ENCODE peak calls at places on chromosomes 3 and 15, in nine cellular contexts. One of them, this sample, is unnamed.

GRCh38 chr3:45084361-45084760 is 58.3 kb downstream of the CLEC3B start:
- DNase-seq in fibroblast of mammary gland: no peak
- DNase-seq in A673: no peak
- DNase-seq in PC-9: no peak
- DNase-seq in left ventricle myocardium inferior: no peak
- DNase-seq in mammary epithelial cell: no peak
- DNase-seq in adrenal gland: no peak
- DNase-seq in HFF-Myc: no peak
- DNase-seq in RWPE2: no peak
- DNase-seq in this sample: no peak

GRCh38 chr3:18194431-18194830 is 230.7 kb downstream of the SATB1 start:
- DNase-seq in mammary epithelial cell: no peak
- DNase-seq in fibroblast of mammary gland: peak
- DNase-seq in RWPE2: no peak
- DNase-seq in PC-9: no peak
- DNase-seq in adrenal gland: no peak
- DNase-seq in left ventricle myocardium inferior: no peak
- DNase-seq in HFF-Myc: no peak
- DNase-seq in A673: peak
- DNase-seq in this sample: peak

GRCh38 chr3:111368061-111368460 is 173.9 kb upstream of the CD96 start:
- DNase-seq in A673: no peak
- DNase-seq in left ventricle myocardium inferior: no peak
- DNase-seq in adrenal gland: no peak
- DNase-seq in RWPE2: no peak
- DNase-seq in HFF-Myc: no peak
- DNase-seq in mammary epithelial cell: no peak
- DNase-seq in PC-9: no peak
- DNase-seq in fibroblast of mammary gland: no peak
- DNase-seq in this sample: no peak

GRCh38 chr15:83413054-83413719 is 34.0 kb upstream of the SH3GL3 start:
- DNase-seq in left ventricle myocardium inferior: no peak
- DNase-seq in PC-9: no peak
- DNase-seq in HFF-Myc: no peak
- DNase-seq in RWPE2: no peak
- DNase-seq in A673: no peak
- DNase-seq in mammary epithelial cell: no peak
- DNase-seq in adrenal gland: no peak
- DNase-seq in fibroblast of mammary gland: no peak
- DNase-seq in this sample: no peak

GRCh38 chr15:35567392-35567791 is 21.4 kb upstream of the DPH6 start:
- DNase-seq in left ventricle myocardium inferior: no peak
- DNase-seq in adrenal gland: no peak
- DNase-seq in fibroblast of mammary gland: no peak
- DNase-seq in HFF-Myc: no peak
- DNase-seq in A673: no peak
- DNase-seq in RWPE2: no peak
- DNase-seq in PC-9: no peak
- DNase-seq in mammary epithelial cell: no peak
- DNase-seq in this sample: no peak

GRCh38 chr15:33639051-33639450 is 328.3 kb downstream of the RYR3 start:
- DNase-seq in A673: no peak
- DNase-seq in RWPE2: no peak
- DNase-seq in left ventricle myocardium inferior: no peak
- DNase-seq in mammary epithelial cell: no peak
- DNase-seq in adrenal gland: no peak
- DNase-seq in PC-9: no peak
- DNase-seq in fibroblast of mammary gland: no peak
- DNase-seq in HFF-Myc: no peak
- DNase-seq in this sample: no peak

GRCh38 chr3:171865191-171865865 is 22.2 kb downstream of the TMEM212 start:
- DNase-seq in HFF-Myc: no peak
- DNase-seq in mammary epithelial cell: no peak
- DNase-seq in left ventricle myocardium inferior: no peak
- DNase-seq in RWPE2: no peak
- DNase-seq in adrenal gland: no peak
- DNase-seq in fibroblast of mammary gland: no peak
- DNase-seq in A673: no peak
- DNase-seq in PC-9: no peak
- DNase-seq in this sample: no peak

GRCh38 chr15:74978503-74978902 is 16.9 kb upstream of the SCAMP5 start:
- DNase-seq in RWPE2: no peak
- DNase-seq in mammary epithelial cell: no peak
- DNase-seq in left ventricle myocardium inferior: no peak
- DNase-seq in HFF-Myc: no peak
- DNase-seq in fibroblast of mammary gland: peak
- DNase-seq in PC-9: no peak
- DNase-seq in A673: no peak
- DNase-seq in adrenal gland: peak
- DNase-seq in this sample: no peak

GRCh38 chr3:18423401-18424212 is 1.5 kb downstream of the SATB1 start:
- DNase-seq in adrenal gland: peak
- DNase-seq in fibroblast of mammary gland: peak
- DNase-seq in RWPE2: no peak
- DNase-seq in A673: peak
- DNase-seq in left ventricle myocardium inferior: peak
- DNase-seq in HFF-Myc: peak
- DNase-seq in mammary epithelial cell: peak
- DNase-seq in PC-9: peak
- DNase-seq in this sample: peak

GRCh38 chr3:142828703-142829304 is 60.1 kb downstream of the PCOLCE2 start:
- DNase-seq in RWPE2: no peak
- DNase-seq in adrenal gland: peak
- DNase-seq in left ventricle myocardium inferior: peak
- DNase-seq in A673: peak
- DNase-seq in fibroblast of mammary gland: peak
- DNase-seq in PC-9: peak
- DNase-seq in mammary epithelial cell: peak
- DNase-seq in HFF-Myc: peak
- DNase-seq in this sample: peak

GRCh38 chr3:70861234-70861633 is 548.8 kb upstream of the MDFIC2 start:
- DNase-seq in A673: no peak
- DNase-seq in RWPE2: no peak
- DNase-seq in left ventricle myocardium inferior: no peak
- DNase-seq in PC-9: no peak
- DNase-seq in HFF-Myc: no peak
- DNase-seq in fibroblast of mammary gland: peak
- DNase-seq in mammary epithelial cell: no peak
- DNase-seq in adrenal gland: no peak
- DNase-seq in this sample: no peak

DNA sequence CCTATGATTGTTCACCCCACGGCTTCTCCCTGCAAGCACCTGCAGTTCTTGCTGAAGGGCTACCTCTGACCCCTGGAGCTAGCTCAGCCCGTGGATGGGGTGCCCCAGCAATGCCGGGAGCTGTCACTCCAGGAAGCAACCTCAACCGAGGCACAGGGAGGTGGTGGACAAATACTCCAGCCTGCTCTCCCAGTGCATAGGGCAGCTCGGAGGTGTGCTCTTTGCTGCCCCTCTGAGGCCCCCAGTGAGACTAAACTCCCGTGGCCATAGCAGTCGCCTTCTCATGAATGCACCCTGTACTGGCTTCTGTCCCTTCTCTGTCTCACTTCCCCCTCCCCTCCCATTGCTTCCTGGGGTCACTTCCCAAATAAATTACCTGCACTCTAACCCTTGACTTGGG is 48.5 kb downstream of the LINGO1 start:
- DNase-seq in adrenal gland: no peak
- DNase-seq in mammary epithelial cell: no peak
- DNase-seq in left ventricle myocardium inferior: no peak
- DNase-seq in A673: no peak
- DNase-seq in PC-9: no peak
- DNase-seq in RWPE2: peak
- DNase-seq in HFF-Myc: no peak
- DNase-seq in fibroblast of mammary gland: no peak
- DNase-seq in this sample: peak
- TF ChIP-seq CTCF in adrenal gland: no peak
- TF ChIP-seq CTCF in mammary epithelial cell: no peak
- TF ChIP-seq CTCF in left ventricle myocardium inferior: peak
- TF ChIP-seq CTCF in A673: peak
- TF ChIP-seq CTCF in PC-9: no peak
- TF ChIP-seq CTCF in RWPE2: no peak
- TF ChIP-seq CTCF in HFF-Myc: peak
- TF ChIP-seq CTCF in fibroblast of mammary gland: peak
- TF ChIP-seq CTCF in this sample: no peak

DNA sequence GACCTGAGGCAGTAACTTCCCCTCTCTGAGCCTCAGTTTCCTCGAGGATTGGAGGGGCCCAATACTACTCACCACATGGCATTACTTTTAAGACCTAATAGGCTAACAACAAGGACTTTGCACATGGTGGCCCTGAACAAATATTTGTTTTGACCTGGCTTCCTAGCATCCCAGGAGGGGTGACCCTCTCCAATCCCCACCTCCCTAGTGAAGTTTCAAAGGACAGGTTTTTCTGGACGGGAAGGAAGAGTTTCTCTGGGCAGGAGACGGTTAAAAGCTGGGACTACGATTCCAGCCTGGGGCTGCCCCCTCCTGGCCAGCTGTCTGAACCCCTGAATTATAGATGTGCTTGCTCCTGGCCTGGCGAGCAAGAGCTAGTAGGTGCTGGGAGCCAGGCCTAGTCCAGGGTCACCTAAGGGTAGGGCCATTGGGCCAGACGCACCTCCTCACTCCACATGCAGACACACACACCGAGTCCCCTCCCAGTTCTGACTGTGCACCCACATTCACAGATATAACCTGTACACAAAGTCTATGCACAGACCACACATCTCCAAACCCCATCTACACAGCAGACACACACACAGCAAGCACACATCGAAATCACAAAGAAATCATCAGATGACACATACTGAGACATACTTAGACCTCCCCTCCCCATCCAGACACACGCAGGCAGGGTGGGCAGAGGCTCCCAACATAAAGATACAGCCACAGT is 2.7 kb upstream of the ISL2 start:
- DNase-seq in adrenal gland: no peak
- DNase-seq in left ventricle myocardium inferior: no peak
- DNase-seq in PC-9: no peak
- DNase-seq in RWPE2: no peak
- DNase-seq in mammary epithelial cell: no peak
- DNase-seq in A673: no peak
- DNase-seq in HFF-Myc: no peak
- DNase-seq in fibroblast of mammary gland: no peak
- DNase-seq in this sample: no peak
- TF ChIP-seq CTCF in adrenal gland: no peak
- TF ChIP-seq CTCF in left ventricle myocardium inferior: no peak
- TF ChIP-seq CTCF in PC-9: peak
- TF ChIP-seq CTCF in RWPE2: peak
- TF ChIP-seq CTCF in mammary epithelial cell: no peak
- TF ChIP-seq CTCF in A673: peak
- TF ChIP-seq CTCF in HFF-Myc: peak
- TF ChIP-seq CTCF in fibroblast of mammary gland: peak
- TF ChIP-seq CTCF in this sample: no peak

GRCh38 chr15:32033186-32033890 is 3.0 kb downstream of the CHRNA7 start:
- DNase-seq in PC-9: no peak
- DNase-seq in A673: no peak
- DNase-seq in adrenal gland: no peak
- DNase-seq in HFF-Myc: no peak
- DNase-seq in left ventricle myocardium inferior: no peak
- DNase-seq in mammary epithelial cell: no peak
- DNase-seq in fibroblast of mammary gland: no peak
- DNase-seq in RWPE2: no peak
- DNase-seq in this sample: no peak

GRCh38 chr15:32030795-32031194 is 480 bp downstream of the CHRNA7 start:
- DNase-seq in fibroblast of mammary gland: no peak
- DNase-seq in A673: peak
- DNase-seq in HFF-Myc: no peak
- DNase-seq in PC-9: no peak
- DNase-seq in RWPE2: no peak
- DNase-seq in left ventricle myocardium inferior: no peak
- DNase-seq in mammary epithelial cell: no peak
- DNase-seq in adrenal gland: no peak
- DNase-seq in this sample: no peak

GRCh38 chr15:32028921-32029320 is 1.4 kb upstream of the CHRNA7 start:
- DNase-seq in adrenal gland: no peak
- DNase-seq in mammary epithelial cell: no peak
- DNase-seq in HFF-Myc: no peak
- DNase-seq in A673: peak
- DNase-seq in PC-9: no peak
- DNase-seq in fibroblast of mammary gland: no peak
- DNase-seq in left ventricle myocardium inferior: no peak
- DNase-seq in RWPE2: no peak
- DNase-seq in this sample: no peak

GRCh38 chr15:32029409-32029861 is 880 bp upstream of the CHRNA7 start:
- DNase-seq in A673: peak
- DNase-seq in HFF-Myc: no peak
- DNase-seq in left ventricle myocardium inferior: no peak
- DNase-seq in mammary epithelial cell: no peak
- DNase-seq in fibroblast of mammary gland: no peak
- DNase-seq in adrenal gland: no peak
- DNase-seq in PC-9: no peak
- DNase-seq in RWPE2: no peak
- DNase-seq in this sample: no peak

GRCh38 chr15:32029862-32030781 is at the start of gene CHRNA7:
- DNase-seq in PC-9: no peak
- DNase-seq in mammary epithelial cell: peak
- DNase-seq in left ventricle myocardium inferior: peak
- DNase-seq in fibroblast of mammary gland: peak
- DNase-seq in A673: peak
- DNase-seq in RWPE2: peak
- DNase-seq in HFF-Myc: no peak
- DNase-seq in adrenal gland: peak
- DNase-seq in this sample: peak
- TF ChIP-seq CTCF in PC-9: no peak
- TF ChIP-seq CTCF in mammary epithelial cell: no peak
- TF ChIP-seq CTCF in left ventricle myocardium inferior: peak
- TF ChIP-seq CTCF in fibroblast of mammary gland: no peak
- TF ChIP-seq CTCF in A673: peak
- TF ChIP-seq CTCF in RWPE2: peak
- TF ChIP-seq CTCF in HFF-Myc: no peak
- TF ChIP-seq CTCF in adrenal gland: no peak
- TF ChIP-seq CTCF in this sample: no peak

GRCh38 chr3:42572278-42572677 is 9.5 kb downstream of the SEC22C start:
- DNase-seq in PC-9: no peak
- DNase-seq in A673: peak
- DNase-seq in adrenal gland: peak
- DNase-seq in mammary epithelial cell: peak
- DNase-seq in RWPE2: no peak
- DNase-seq in left ventricle myocardium inferior: no peak
- DNase-seq in HFF-Myc: no peak
- DNase-seq in fibroblast of mammary gland: peak
- DNase-seq in this sample: peak
- TF ChIP-seq CTCF in PC-9: peak
- TF ChIP-seq CTCF in A673: peak
- TF ChIP-seq CTCF in adrenal gland: peak
- TF ChIP-seq CTCF in mammary epithelial cell: peak
- TF ChIP-seq CTCF in RWPE2: peak
- TF ChIP-seq CTCF in left ventricle myocardium inferior: peak
- TF ChIP-seq CTCF in HFF-Myc: peak
- TF ChIP-seq CTCF in fibroblast of mammary gland: peak
- TF ChIP-seq CTCF in this sample: peak

This sample was measured in MCF 10A.